ENCODE peak calls at places on chromosomes 6 and 20, in seven cellular contexts. R, X, H, L, C, I and T are unnamed samples.

GRCh38 chr6:137218473-137218916 is 690 bp downstream of the IFNGR1 start:
- DNase-seq in R (no peak), X (peak; percentile 24), H (peak; percentile 20), L (peak; percentile 59), C (no peak), I (peak; percentile 38), T (peak; percentile 83)

GRCh38 chr6:169070506-169071176 is 183.0 kb downstream of the THBS2 start:
- DNase-seq in R (peak; percentile 88), X (no peak), H (peak; percentile 98), L (no peak), C (no peak), I (no peak), T (peak; percentile 97)

GRCh38 chr6:43070028-43070632 is 6.0 kb upstream of the PTK7 start:
- DNase-seq in R (peak; percentile 49), X (peak; percentile 90), H (no peak), L (peak; percentile 37), C (no peak), I (peak; percentile 51), T (no peak)

GRCh38 chr6:97705568-97705967 is 422.6 kb upstream of the MMS22L start:
- DNase-seq in R (peak; percentile 7), X (peak; percentile 86), H (no peak), L (no peak), C (no peak), I (no peak), T (no peak)

GRCh38 chr6:98944598-98945011 is 3.1 kb downstream of the FBXL4 start:
- DNase-seq in R (no peak), X (no peak), H (no peak), L (peak; percentile 12), C (no peak), I (no peak), T (no peak)

GRCh38 chr20:36644713-36645109 is 1.3 kb downstream of the SLA2 start:
- DNase-seq in R (no peak), X (no peak), H (no peak), L (no peak), C (no peak), I (no peak), T (no peak)

GRCh38 chr6:123570813-123571684 is 65.7 kb downstream of the TRDN start:
- DNase-seq in R (no peak), X (no peak), H (no peak), L (no peak), C (no peak), I (no peak), T (no peak)

GRCh38 chr20:5548112-5548511 is 202.1 kb upstream of the SHLD1 start:
- DNase-seq in R (no peak), X (no peak), H (no peak), L (no peak), C (no peak), I (no peak), T (no peak)

GRCh38 chr6:47655719-47656595 is 42.4 kb upstream of the ADGRF4 start:
- DNase-seq in R (peak; percentile 62), X (peak; percentile 59), H (no peak), L (peak; percentile 31), C (no peak), I (peak; percentile 33), T (no peak)

GRCh38 chr6:1208876-1209275 is 103.0 kb upstream of the FOXQ1 start:
- DNase-seq in R (no peak), X (no peak), H (no peak), L (no peak), C (no peak), I (no peak), T (no peak)

GRCh38 chr20:24124951-24125650 is 136.5 kb upstream of the GGTLC1 start:
- DNase-seq in R (no peak), X (no peak), H (no peak), L (no peak), C (no peak), I (no peak), T (no peak)

GRCh38 chr20:58536289-58536688 is 21.1 kb upstream of the APCDD1L start:
- DNase-seq in R (no peak), X (no peak), H (no peak), L (no peak), C (no peak), I (no peak), T (peak; percentile 3)

GRCh38 chr6:105038259-105038658 is 81.4 kb downstream of the LIN28B start:
- DNase-seq in R (no peak), X (peak; percentile 53), H (no peak), L (no peak), C (no peak), I (no peak), T (no peak)

GRCh38 chr6:100512203-100512862 is 47.6 kb upstream of the SIM1 start:
- DNase-seq in R (no peak), X (no peak), H (no peak), L (no peak), C (no peak), I (no peak), T (no peak)

GRCh38 chr6:131861356-131861755 is 53.5 kb downstream of the ENPP1 start:
- DNase-seq in R (no peak), X (no peak), H (no peak), L (no peak), C (no peak), I (no peak), T (no peak)

GRCh38 chr6:153138930-153139329 is 7.8 kb upstream of the RGS17 start:
- DNase-seq in R (no peak), X (no peak), H (no peak), L (no peak), C (no peak), I (no peak), T (no peak)

GRCh38 chr6:54138795-54139194 is 27.6 kb downstream of the MLIP start:
- DNase-seq in R (no peak), X (no peak), H (no peak), L (no peak), C (no peak), I (no peak), T (no peak)

GRCh38 chr6:42714098-42714761 is 8.2 kb downstream of the PRPH2 start:
- DNase-seq in R (no peak), X (no peak), H (no peak), L (peak; percentile 20), C (no peak), I (no peak), T (no peak)

GRCh38 chr20:44399446-44399845 is 43.9 kb downstream of the HNF4A start:
- DNase-seq in R (no peak), X (no peak), H (no peak), L (no peak), C (no peak), I (no peak), T (no peak)

GRCh38 chr20:46875059-46875458 is 19.6 kb upstream of the EYA2 start:
- DNase-seq in R (no peak), X (peak; percentile 58), H (no peak), L (no peak), C (no peak), I (no peak), T (no peak)

DNA sequence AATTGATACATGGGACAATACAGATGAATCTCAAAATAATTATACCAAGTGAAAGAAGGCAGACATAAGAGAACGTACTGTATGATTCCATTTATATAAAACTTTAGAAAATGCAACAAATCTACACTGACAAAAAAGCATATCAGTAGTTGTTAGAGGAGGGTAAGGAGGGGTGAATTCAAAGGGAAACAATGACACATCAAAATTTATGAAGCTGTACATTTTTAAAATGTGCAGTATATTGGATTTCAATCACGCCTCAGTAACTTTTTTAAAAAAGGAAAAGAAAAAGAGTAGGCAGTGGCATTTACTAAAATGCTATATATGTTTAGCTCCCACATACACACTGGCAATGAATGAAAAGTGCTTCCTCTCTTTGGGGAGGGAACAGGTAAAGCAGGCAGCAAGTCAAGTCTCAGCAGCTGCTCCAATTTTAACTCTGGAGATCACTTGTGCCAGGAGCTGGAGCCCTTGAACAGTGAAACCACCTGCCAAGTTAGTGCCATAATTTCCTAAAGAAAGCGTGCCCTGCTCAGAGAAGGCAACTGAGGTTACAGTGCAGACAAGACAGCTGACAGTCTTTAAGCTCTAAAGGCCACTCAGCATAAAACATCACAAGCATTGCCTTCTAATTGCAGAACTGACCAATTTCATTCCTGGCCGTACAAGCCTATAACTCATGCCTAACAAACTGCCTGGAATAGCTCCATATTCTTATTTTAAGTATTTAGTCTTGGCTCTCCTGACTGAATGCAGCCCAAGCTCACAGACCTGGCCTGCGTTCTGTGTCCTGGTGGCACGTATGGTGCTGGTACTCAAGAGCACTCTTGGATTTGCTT is 10.9 kb downstream of the FKBP1A start:
- DNase-seq in R (no peak), X (no peak), H (no peak), L (no peak), C (no peak), I (no peak), T (no peak)
- H3K4me1 ChIP-seq in R (peaks cover 33% of the 10 kb centered on the region), X (peaks cover 15% of the 10 kb centered on the region), H (peaks cover 93% of the 10 kb centered on the region), L (peaks cover 95% of the 10 kb centered on the region), C (peaks cover 100% of the 10 kb centered on the region), I (peaks cover 49% of the 10 kb centered on the region), T (peaks cover 64% of the 10 kb centered on the region)

GRCh38 chr6:125194980-125195379 is 41.4 kb downstream of the TPD52L1 start:
- DNase-seq in R (no peak), X (no peak), H (no peak), L (no peak), C (no peak), I (no peak), T (no peak)

GRCh38 chr6:125195526-125195925 is 42.0 kb downstream of the TPD52L1 start:
- DNase-seq in R (no peak), X (no peak), H (no peak), L (no peak), C (no peak), I (no peak), T (no peak)

GRCh38 chr6:125196613-125197012 is 43.0 kb downstream of the TPD52L1 start:
- DNase-seq in R (no peak), X (no peak), H (no peak), L (no peak), C (no peak), I (no peak), T (no peak)

GRCh38 chr6:125198285-125199009 is 44.9 kb downstream of the TPD52L1 start:
- DNase-seq in R (no peak), X (no peak), H (no peak), L (no peak), C (no peak), I (no peak), T (no peak)

DNA sequence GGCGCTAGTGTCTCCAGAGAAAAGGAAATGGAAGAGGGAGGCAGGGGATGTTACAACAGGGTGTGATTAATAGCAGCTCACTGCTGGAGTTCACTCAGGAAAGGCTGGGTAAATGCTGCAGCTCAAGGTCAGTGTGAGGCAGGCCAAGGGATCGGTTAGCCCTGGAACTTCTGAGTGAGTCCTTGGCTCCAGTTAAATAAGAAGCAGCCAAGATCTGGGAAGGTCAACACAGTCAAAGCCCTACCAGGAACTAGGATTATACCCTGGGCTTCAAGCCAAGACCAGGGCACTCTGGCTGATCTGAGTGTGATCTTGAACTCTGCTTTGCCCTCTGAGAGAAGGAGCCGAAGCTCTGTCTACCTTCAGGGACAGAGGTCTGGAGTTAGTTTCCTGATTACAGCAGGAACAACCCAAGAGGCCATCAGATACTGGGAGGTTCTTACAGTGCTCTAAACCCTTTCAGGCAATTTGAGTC is 44.3 kb downstream of the TPD52L1 start:
- DNase-seq in R (peak; percentile 49), X (no peak), H (no peak), L (peak; percentile 62), C (no peak), I (no peak), T (peak; percentile 76)
- TF ChIP-seq POLR2AphosphoS5 in R (peak; percentile 28), X (no peak), H (no peak), L (no peak), C (no peak), I (no peak), T (peak; percentile 49)

GRCh38 chr20:19100975-19101374 is 111.5 kb upstream of the SLC24A3 start:
- DNase-seq in R (no peak), X (no peak), H (no peak), L (no peak), C (no peak), I (no peak), T (no peak)
- H3K27ac ChIP-seq in R (no peak overlapping the region), X (no peak overlapping the region), H (no peak overlapping the region), L (no peak overlapping the region), C (no peak overlapping the region), I (no peak overlapping the region), T (no peak overlapping the region)

GRCh38 chr6:136037246-136037884 is 185.9 kb downstream of the PDE7B start:
- DNase-seq in R (no peak), X (no peak), H (no peak), L (peak; percentile 81), C (no peak), I (no peak), T (no peak)
- H3K4me1 ChIP-seq in R (no peaks in the 10 kb centered on the region), X (no peaks in the 10 kb centered on the region), H (no peaks in the 10 kb centered on the region), L (peaks cover 66% of the 10 kb centered on the region), C (peaks cover 35% of the 10 kb centered on the region), I (no peaks in the 10 kb centered on the region), T (peaks cover 13% of the 10 kb centered on the region)